ENCODE peak calls at places on chromosome 1, in four cellular contexts. X is GM13976; K is stimulated activated CD4-positive, alpha-beta T cell treated with anti-CD3 and anti-CD28 coated beads, Interleukin-1b, Interleukin-23, amount 100 ng/mL, for 24 hours; L is EH. M is an unnamed sample.

GRCh38 chr1:166511754-166512153 is 327.5 kb upstream of the POGK start:
- DNase-seq in X (no peak), K (no peak), L (no peak), M (no peak)

GRCh38 chr1:184905601-184906322 is 68.5 kb downstream of the NIBAN1 start:
- DNase-seq in L (no peak), X (no peak), K (no peak), M (peak)

GRCh38 chr1:6263716-6264115 is 2.8 kb upstream of the GPR153 start:
- DNase-seq in K (no peak), L (no peak), X (no peak), M (no peak)

GRCh38 chr1:18989956-18990355 is 33.5 kb upstream of the IFFO2 start:
- DNase-seq in K (no peak), X (no peak), L (no peak), M (no peak)

GRCh38 chr1:172360511-172360910 is 60.0 kb upstream of the C1orf105 start:
- DNase-seq in X (no peak), L (no peak), K (no peak), M (peak)

GRCh38 chr1:36768486-36769178 is 265.7 kb downstream of the GRIK3 start:
- DNase-seq in K (no peak), X (no peak), L (no peak), M (no peak)

GRCh38 chr1:81617308-81618027 is 183.3 kb upstream of the ADGRL2 start:
- DNase-seq in K (no peak), L (no peak), X (no peak), M (no peak)

GRCh38 chr1:98367426-98367825 is 294.1 kb upstream of the SNX7 start:
- DNase-seq in L (no peak), K (no peak), X (no peak), M (no peak)

GRCh38 chr1:9529190-9529589 is 10.1 kb upstream of the SLC25A33 start:
- DNase-seq in L (peak), X (no peak), K (no peak), M (no peak)

GRCh38 chr1:236140705-236141446 is 1.5 kb upstream of the GPR137B start:
- DNase-seq in K (no peak), L (no peak), X (no peak), M (no peak)

GRCh38 chr1:195637474-195637873 is 970.8 kb downstream of the KCNT2 start:
- DNase-seq in K (no peak), L (no peak), X (no peak), M (no peak)

GRCh38 chr1:6690186-6690585 is 11.4 kb downstream of the DNAJC11 start:
- DNase-seq in K (no peak), L (no peak), X (no peak), M (no peak)

GRCh38 chr1:85448358-85448757 is 16.6 kb downstream of the DDAH1 start:
- DNase-seq in L (peak), X (no peak), K (no peak), M (no peak)

GRCh38 chr1:196309386-196309785 is 298.9 kb downstream of the KCNT2 start:
- DNase-seq in X (no peak), L (peak), K (no peak), M (peak)

GRCh38 chr1:57620589-57620988 is 196.7 kb upstream of the DAB1 start:
- DNase-seq in K (no peak), L (no peak), X (no peak), M (no peak)

GRCh38 chr1:163408262-163408661 is 86.5 kb downstream of the NUF2 start:
- DNase-seq in L (no peak), X (no peak), K (no peak), M (no peak)

GRCh38 chr1:19262047-19262446 is 10.4 kb downstream of the MRTO4 start:
- DNase-seq in K (no peak), L (no peak), X (no peak), M (no peak)